ENCODE peak calls at places on chromosome 7, in six cellular contexts. Q is glutamatergic neuron, I is BE2C, X is kidney epithelial cell, N is RWPE1, F is astrocyte of the spinal cord. C is an unnamed sample.

GRCh38 chr7:776992-777520 is 50.0 kb upstream of the PRKAR1B start:
- DNase-seq in F (peak; percentile 37), N (no peak), Q (no peak), I (no peak), X (no peak), C (no peak)

GRCh38 chr7:13188236-13188635 is 500.8 kb downstream of the ARL4A start:
- DNase-seq in Q (no peak), X (no peak), N (no peak), I (no peak), F (no peak), C (no peak)

GRCh38 chr7:37391791-37392672 is 56.6 kb downstream of the ELMO1 start:
- DNase-seq in N (no peak), X (no peak), Q (no peak), F (no peak), I (no peak), C (no peak)

GRCh38 chr7:2299131-2299829 is 15.0 kb downstream of the SNX8 start:
- DNase-seq in N (no peak), I (no peak), X (no peak), F (peak; percentile 78), Q (no peak), C (peak; percentile 69)

GRCh38 chr7:151167197-151167911 is at the start of gene GBX1:
- DNase-seq in N (no peak), Q (peak; percentile 68), X (no peak), F (no peak), I (no peak), C (peak; percentile 43)

GRCh38 chr7:128201067-128201689 is 39.9 kb upstream of the LEP start:
- DNase-seq in N (no peak), X (no peak), I (peak; percentile 53), F (no peak), Q (peak; percentile 59), C (no peak)

GRCh38 chr7:110010379-110010778 is 1080.5 kb upstream of the LRRN3 start:
- DNase-seq in N (no peak), I (no peak), F (no peak), X (no peak), Q (no peak), C (no peak)

GRCh38 chr7:144255471-144255897 is 9.1 kb downstream of the OR2A7 start:
- DNase-seq in Q (no peak), I (no peak), F (no peak), N (no peak), X (no peak), C (no peak)

GRCh38 chr7:12540850-12541249 is 29.7 kb upstream of the SCIN start:
- DNase-seq in I (no peak), X (no peak), F (no peak), N (no peak), Q (no peak), C (no peak)

GRCh38 chr7:1401011-1401410 is 58.3 kb downstream of the MICALL2 start:
- DNase-seq in X (no peak), F (no peak), I (no peak), Q (no peak), N (no peak), C (no peak)

GRCh38 chr7:84913731-84914130 is 273.1 kb downstream of the SEMA3D start:
- DNase-seq in F (peak; percentile 7), I (no peak), N (no peak), X (no peak), Q (no peak), C (no peak)

GRCh38 chr7:73896454-73896853 is 35.5 kb downstream of the TMEM270 start:
- DNase-seq in I (no peak), F (peak; percentile 21), X (no peak), N (peak; percentile 46), Q (no peak), C (no peak)

GRCh38 chr7:107501593-107501992 is 31.7 kb downstream of the GPR22 start:
- DNase-seq in X (no peak), Q (peak; percentile 33), F (peak; percentile 8), N (peak; percentile 8), I (peak; percentile 62), C (no peak)

GRCh38 chr7:51950811-51951210 is 634.2 kb upstream of the COBL start:
- DNase-seq in I (peak; percentile 16), F (peak; percentile 80), N (no peak), Q (no peak), X (peak; percentile 63), C (no peak)

GRCh38 chr7:137873524-137873923 is 26.8 kb upstream of the DGKI start:
- DNase-seq in I (no peak), N (no peak), F (peak; percentile 77), X (no peak), Q (no peak), C (no peak)

GRCh38 chr7:87016606-87017005 is 42.8 kb downstream of the ELAPOR2 start:
- DNase-seq in Q (no peak), F (no peak), N (no peak), X (no peak), I (no peak), C (no peak)

GRCh38 chr7:41769162-41769561 is 66.3 kb upstream of the INHBA start:
- DNase-seq in I (no peak), X (no peak), F (no peak), Q (no peak), N (no peak), C (no peak)

GRCh38 chr7:102094311-102094710 is 192.4 kb upstream of the SH2B2 start:
- DNase-seq in X (no peak), I (no peak), Q (no peak), N (no peak), F (no peak), C (no peak)

GRCh38 chr7:31114593-31115343 is 62.7 kb downstream of the ADCYAP1R1 start:
- DNase-seq in I (no peak), N (peak; percentile 38), Q (no peak), F (peak; percentile 50), X (no peak), C (no peak)

GRCh38 chr7:91780526-91780925 is 100.0 kb downstream of the MTERF1 start:
- DNase-seq in I (no peak), F (no peak), X (no peak), Q (no peak), N (no peak), C (no peak)

GRCh38 chr7:91787923-91788322 is 92.6 kb downstream of the MTERF1 start:
- DNase-seq in F (no peak), I (no peak), X (no peak), Q (no peak), N (no peak), C (no peak)

GRCh38 chr7:91789558-91789957 is 90.9 kb downstream of the MTERF1 start:
- DNase-seq in I (no peak), Q (no peak), X (no peak), F (no peak), N (no peak), C (no peak)

GRCh38 chr7:91789086-91789485 is 91.4 kb downstream of the MTERF1 start:
- DNase-seq in I (no peak), F (no peak), X (no peak), Q (no peak), N (no peak), C (no peak)

DNA sequence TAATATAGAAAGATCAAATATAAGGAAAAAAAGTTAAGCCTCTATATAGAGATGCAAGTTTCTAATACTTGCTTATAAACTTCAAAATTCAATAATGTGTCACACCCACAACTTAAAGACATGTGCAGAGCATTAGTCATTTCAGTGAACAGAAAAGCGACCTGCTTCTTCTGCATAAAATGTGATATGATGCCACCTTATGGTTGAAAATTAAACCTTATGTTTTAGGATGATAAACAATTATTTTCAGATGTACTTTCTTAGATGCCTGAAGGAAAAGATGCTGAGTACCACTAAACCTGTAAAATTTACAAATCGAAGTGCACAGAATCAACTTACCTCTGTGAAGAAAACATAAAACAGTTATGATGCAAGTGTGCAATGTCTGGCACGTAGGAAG is 96.0 kb downstream of the MTERF1 start:
- DNase-seq in F (peak; percentile 62), Q (no peak), X (peak; percentile 9), I (no peak), N (peak; percentile 70), C (no peak)
- TF ChIP-seq CTCF in F (peak; percentile 21), Q (no peak), X (no peak), I (no peak), N (peak; percentile 62), C (no peak)

GRCh38 chr7:113787106-113787505 is 131.7 kb downstream of the PPP1R3A start:
- DNase-seq in F (no peak), N (no peak), Q (no peak), X (no peak), I (no peak), C (no peak)

GRCh38 chr7:113784317-113784716 is 134.5 kb downstream of the PPP1R3A start:
- DNase-seq in Q (no peak), X (no peak), F (no peak), N (no peak), I (no peak), C (no peak)

GRCh38 chr7:113783403-113783802 is 135.4 kb downstream of the PPP1R3A start:
- DNase-seq in X (no peak), F (no peak), N (no peak), Q (no peak), I (no peak), C (no peak)
- TF ChIP-seq CTCF in X (no peak), F (no peak), N (no peak), Q (no peak), I (no peak), C (no peak)

DNA sequence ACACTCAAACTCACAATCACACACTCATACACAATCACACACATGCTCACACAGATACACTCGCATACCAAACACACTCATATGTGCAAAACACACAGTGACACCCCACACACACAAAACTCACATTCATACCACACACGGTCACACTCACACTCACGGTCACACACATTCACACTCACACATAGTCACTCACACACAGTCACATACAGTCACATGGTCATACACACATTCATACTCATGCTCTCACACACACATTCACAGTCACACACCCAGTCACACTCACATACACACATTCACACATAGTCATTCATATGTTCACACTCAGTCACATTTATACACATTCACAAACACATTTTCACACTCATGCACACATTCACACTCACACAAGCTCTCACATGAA is 296.0 kb upstream of the RNF32 start:
- DNase-seq in X (no peak), N (no peak), F (no peak), I (no peak), Q (no peak), C (no peak)
- TF ChIP-seq CTCF in X (no peak), N (no peak), F (no peak), I (no peak), Q (no peak), C (no peak)

GRCh38 chr7:100874577-100875355 is at the start of gene SRRT:
- DNase-seq in Q (peak; percentile 99), X (peak; percentile 78), N (peak; percentile 97), I (peak; percentile 99), F (peak; percentile 98), C (peak; percentile 99)
- TF ChIP-seq CTCF in Q (peak; percentile 69), X (peak; percentile 8), N (no peak), I (peak; percentile 24), F (peak; percentile 30), C (no peak)

DNA sequence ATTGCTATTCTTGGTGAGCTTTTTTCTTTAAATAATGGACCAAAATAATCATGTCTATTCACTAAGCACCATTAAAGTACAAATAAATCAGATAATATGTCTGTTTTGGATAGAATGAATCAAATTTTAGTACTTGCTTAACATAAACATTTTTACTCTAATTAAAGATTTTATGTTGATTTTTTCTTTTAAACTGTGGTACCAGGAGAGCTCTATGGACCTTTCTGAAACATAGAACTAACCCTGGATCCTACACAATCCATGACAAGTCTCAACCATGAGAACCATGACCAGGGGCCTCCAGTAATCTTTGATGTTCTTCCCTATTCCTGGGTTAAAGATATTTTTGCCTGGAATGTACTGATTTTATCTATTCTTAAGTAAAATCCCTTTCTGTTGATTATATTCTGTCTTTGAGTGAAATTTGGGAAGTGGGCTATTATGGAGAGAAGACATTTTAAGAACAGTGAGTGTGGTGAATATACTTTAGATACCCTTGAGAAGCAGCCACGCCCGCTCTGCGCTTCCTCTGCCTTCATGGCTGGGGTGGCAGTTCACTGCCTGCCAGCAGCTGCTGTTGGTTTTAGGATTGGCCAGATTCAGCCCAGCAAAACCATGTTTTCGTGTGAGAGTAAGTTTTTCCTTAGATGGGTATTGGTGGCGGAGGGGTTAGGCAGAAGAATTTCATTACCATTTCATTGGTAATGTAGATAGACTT is 42.2 kb upstream of the BHLHA15 start:
- DNase-seq in X (no peak), F (no peak), N (no peak), Q (no peak), I (no peak), C (no peak)
- TF ChIP-seq CTCF in X (no peak), F (no peak), N (peak; percentile 66), Q (no peak), I (no peak), C (no peak)

C was measured in GM13976.